ENCODE peak calls at places on chromosomes 13 and 19, in five cellular contexts. C is neuronal stem cell, S is H9, W is H1, E is trophoblast cell. A is an unnamed sample.

GRCh38 chr19:32798201-32798600 is 71.4 kb downstream of the SLC7A9 start:
- DNase-seq in C (no peak), S (no peak), W (no peak), E (no peak), A (no peak)

GRCh38 chr19:28466107-28467045 is 746.6 kb downstream of the UQCRFS1 start:
- DNase-seq in C (peak; percentile 64), S (peak; percentile 65), W (peak; percentile 82), E (peak; percentile 67), A (peak; percentile 22)

GRCh38 chr13:43329702-43330101 is 306.3 kb downstream of the DNAJC15 start:
- DNase-seq in C (no peak), S (no peak), W (no peak), E (no peak), A (no peak)

GRCh38 chr19:51194527-51195315 is 30.2 kb upstream of the CD33 start:
- DNase-seq in C (no peak), S (no peak), W (no peak), E (no peak), A (no peak)

GRCh38 chr19:7507884-7508283 is 8.0 kb upstream of the ZNF358 start:
- DNase-seq in C (no peak), S (peak; percentile 97), W (peak; percentile 96), E (peak; percentile 72), A (peak; percentile 94)

GRCh38 chr19:52786078-52786463 is 520 bp downstream of the ZNF600 start:
- DNase-seq in C (no peak), S (no peak), W (peak; percentile 55), E (peak; percentile 46), A (no peak)

GRCh38 chr19:54160948-54161347 is 1.4 kb upstream of the LENG1 start:
- DNase-seq in C (no peak), S (no peak), W (no peak), E (no peak), A (no peak)

GRCh38 chr13:43787998-43788397 is 1.2 kb upstream of the ENOX1 start:
- DNase-seq in C (peak; percentile 38), S (no peak), W (no peak), E (peak; percentile 17), A (peak; percentile 78)

GRCh38 chr13:102351486-102351885 is 50.4 kb downstream of the FGF14 start:
- DNase-seq in C (no peak), S (no peak), W (no peak), E (no peak), A (no peak)
- H2BK12ac ChIP-seq in C (no peak overlapping the region), S (no peak overlapping the region), W (no peak overlapping the region), E (no peak overlapping the region), A (no peak overlapping the region)

DNA sequence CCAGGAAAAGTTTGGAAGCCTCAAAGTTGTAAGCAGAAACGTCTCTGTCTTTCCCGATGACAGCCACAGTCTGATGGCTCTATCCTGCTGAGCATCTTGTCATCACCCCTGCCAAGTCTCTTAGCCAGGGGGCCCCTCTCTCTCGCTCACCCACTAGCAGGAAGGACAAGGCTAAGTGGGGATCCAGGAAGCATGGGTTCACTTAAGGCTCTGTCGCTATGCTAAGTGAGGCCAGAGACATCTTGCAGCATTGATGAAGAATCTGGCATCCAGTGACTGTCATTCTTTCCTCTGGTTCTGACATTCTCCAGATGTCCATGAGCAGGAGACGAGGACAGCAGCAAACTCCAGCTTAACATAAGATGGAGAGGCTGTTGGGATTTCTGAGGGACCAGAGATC is 230.3 kb downstream of the TSHZ3 start:
- DNase-seq in C (no peak), S (no peak), W (no peak), E (no peak), A (peak; percentile 87)
- H2AFZ ChIP-seq in C (no peak overlapping the region), S (no peak overlapping the region), W (no peak overlapping the region), E (no peak overlapping the region), A (no peak overlapping the region)

GRCh38 chr13:24861617-24862362 is 97.8 kb downstream of the RNF17 start:
- DNase-seq in C (no peak), S (no peak), W (no peak), E (no peak), A (no peak)

GRCh38 chr13:24864579-24864978 is 100.6 kb downstream of the RNF17 start:
- DNase-seq in C (no peak), S (no peak), W (no peak), E (no peak), A (no peak)

GRCh38 chr13:24858953-24859352 is 95.0 kb downstream of the RNF17 start:
- DNase-seq in C (no peak), S (no peak), W (no peak), E (no peak), A (no peak)

GRCh38 chr13:24863748-24864540 is 100.0 kb downstream of the RNF17 start:
- DNase-seq in C (no peak), S (no peak), W (no peak), E (no peak), A (no peak)

DNA sequence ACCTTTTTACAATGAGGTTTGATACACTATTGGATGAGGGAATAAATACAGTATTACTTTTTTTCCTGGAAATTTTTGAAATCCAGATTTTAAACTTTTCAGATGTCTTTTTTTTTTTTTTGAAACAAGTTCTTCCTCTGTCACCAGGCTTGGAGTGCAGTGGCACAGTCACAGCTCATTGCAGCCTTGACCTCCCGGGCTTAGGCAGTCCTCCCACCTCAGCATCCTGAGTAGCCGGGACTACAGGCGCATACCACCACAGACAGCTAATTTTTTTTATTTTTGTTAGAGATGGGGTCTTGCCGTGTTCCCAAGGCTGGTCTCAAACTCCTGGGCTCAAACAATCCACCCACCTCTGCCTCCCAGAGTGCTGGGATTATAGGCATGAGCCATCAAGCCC is 96.8 kb downstream of the RNF17 start:
- DNase-seq in C (no peak), S (no peak), W (no peak), E (no peak), A (no peak)
- H2BK12ac ChIP-seq in C (no peak overlapping the region), S (no peak overlapping the region), W (no peak overlapping the region), E (no peak overlapping the region), A (no peak overlapping the region)

DNA sequence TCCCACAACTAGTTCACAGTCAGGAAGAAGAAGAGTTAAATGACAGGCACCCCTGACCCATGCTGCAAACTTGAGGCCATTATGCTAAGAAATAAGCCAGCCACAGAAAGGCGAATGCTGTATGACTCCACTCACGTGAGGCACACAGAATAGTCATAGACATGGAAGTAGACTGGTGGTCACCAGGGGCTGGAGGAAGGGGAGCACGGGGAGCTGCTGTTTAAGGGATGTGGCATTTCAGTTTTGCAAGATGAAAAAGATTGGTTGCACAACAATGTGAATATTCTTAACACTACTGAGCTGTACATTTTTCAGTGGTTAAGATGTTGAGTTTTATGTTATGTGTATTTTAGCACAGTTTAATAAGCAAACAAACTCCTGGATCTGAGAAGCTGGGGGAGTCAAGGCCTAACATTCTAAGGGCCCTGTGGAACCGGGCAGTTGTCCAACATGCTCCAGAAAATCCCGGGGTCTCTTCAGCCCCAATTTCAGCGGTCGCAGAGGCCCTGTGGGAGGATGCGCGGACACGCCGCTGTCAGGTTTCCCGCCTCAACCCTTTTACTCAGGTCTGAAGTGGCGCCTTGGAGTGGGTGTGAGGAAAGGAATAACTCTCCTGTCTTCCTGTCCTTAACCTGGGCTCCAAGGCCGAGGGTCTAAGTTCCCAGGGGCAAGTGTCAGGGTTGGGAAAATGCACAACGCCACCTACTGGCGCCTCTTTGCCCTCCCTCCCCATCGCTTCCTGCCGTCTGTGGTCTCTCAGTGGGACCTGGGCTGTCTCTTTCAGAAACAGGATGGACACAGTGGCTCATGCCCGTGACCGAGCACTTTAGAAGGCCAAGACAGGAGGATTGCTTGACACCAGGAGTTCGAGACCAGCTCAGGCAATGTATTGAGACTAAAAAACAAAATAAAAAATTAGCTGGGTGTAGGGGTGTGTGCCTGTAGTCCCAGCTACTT is 4.4 kb upstream of the TMEM272 start:
- DNase-seq in C (peak; percentile 40), S (peak; percentile 88), W (peak; percentile 90), E (peak; percentile 43), A (peak; percentile 84)
- H2AFZ ChIP-seq in C (peak overlapping the region; percentile 61), S (no peak overlapping the region), W (peak overlapping the region; percentile 81), E (no peak overlapping the region), A (peak overlapping the region; percentile 23)

DNA sequence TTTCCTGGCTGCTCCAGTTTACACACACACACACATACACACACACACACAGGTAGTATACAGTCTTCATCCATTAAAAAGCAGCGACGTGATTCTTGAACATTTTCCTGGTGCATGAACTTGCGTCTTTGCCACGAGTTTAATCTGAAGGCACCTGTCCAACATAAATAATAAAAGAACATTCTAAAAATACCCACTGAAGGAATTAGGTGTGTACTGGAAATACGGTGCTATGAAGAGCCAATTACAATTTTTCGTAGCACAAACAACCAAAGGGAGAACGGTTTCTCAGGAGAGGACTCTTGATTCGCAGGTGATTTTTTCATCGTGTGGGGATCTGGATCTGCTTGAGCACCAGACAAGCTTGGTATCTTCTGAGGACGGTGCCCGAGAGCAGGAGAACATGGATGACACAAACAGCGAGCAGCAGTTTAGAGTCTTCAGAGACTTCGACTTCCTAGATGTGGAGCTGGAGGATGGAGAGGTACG is 61.2 kb downstream of the ZAR1L start:
- DNase-seq in C (no peak), S (no peak), W (no peak), E (no peak), A (no peak)
- H2BK12ac ChIP-seq in C (no peak overlapping the region), S (no peak overlapping the region), W (no peak overlapping the region), E (no peak overlapping the region), A (no peak overlapping the region)

GRCh38 chr19:49081273-49081672 is 4.0 kb upstream of the SNRNP70 start:
- DNase-seq in C (no peak), S (no peak), W (no peak), E (no peak), A (no peak)

GRCh38 chr19:49086296-49086695 is 1.0 kb downstream of the SNRNP70 start:
- DNase-seq in C (no peak), S (no peak), W (no peak), E (no peak), A (no peak)

GRCh38 chr19:49084206-49085019 is 838 bp upstream of the SNRNP70 start:
- DNase-seq in C (no peak), S (no peak), W (no peak), E (peak; percentile 40), A (no peak)

GRCh38 chr19:49085020-49085867 is at the start of gene SNRNP70:
- DNase-seq in C (peak; percentile 99), S (peak; percentile 99), W (peak; percentile 98), E (peak; percentile 100), A (peak; percentile 99)

GRCh38 chr19:49085868-49086232 is 599 bp downstream of the SNRNP70 start:
- DNase-seq in C (no peak), S (no peak), W (peak; percentile 64), E (no peak), A (no peak)
- H2AFZ ChIP-seq in C (peak overlapping the region; percentile 89), S (no peak overlapping the region), W (no peak overlapping the region), E (peak overlapping the region; percentile 98), A (no peak overlapping the region)

DNA sequence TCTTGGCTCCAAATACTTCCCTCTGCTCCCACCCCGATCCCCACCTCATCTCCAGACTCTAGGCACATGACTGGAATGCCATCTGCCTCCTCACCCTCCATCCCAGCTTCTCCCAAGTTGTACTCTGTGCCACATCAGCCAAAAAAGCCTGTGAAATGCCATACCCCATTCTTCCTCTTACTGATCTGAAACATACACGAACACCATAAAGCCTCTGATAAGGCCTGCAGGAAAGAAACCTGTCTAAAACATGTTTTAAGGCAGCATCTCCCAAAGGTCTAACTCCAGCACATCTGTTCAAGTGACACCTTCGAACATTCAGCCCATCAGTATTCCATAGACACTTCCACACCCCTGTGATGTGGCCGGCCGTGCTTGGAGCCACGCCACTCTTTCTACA is 5.6 kb downstream of the GRIK5 start:
- DNase-seq in C (no peak), S (no peak), W (no peak), E (no peak), A (no peak)
- H2BK12ac ChIP-seq in C (no peak overlapping the region), S (no peak overlapping the region), W (no peak overlapping the region), E (no peak overlapping the region), A (no peak overlapping the region)